ENCODE peak calls at places on chromosomes 12 and 14, in nine cellular contexts. D is left ventricle myocardium inferior; J is right lobe of liver; T is CD8-positive, alpha-beta memory T cell; H is aorta; P is lung; B is SJSA1; I is upper lobe of right lung; Z is A549. O is an unnamed sample.

GRCh38 chr12:68613209-68613904 is 2.7 kb downstream of the RAP1B start:
- DNase-seq in D (no peak), J (no peak), T (peak; percentile 66), H (no peak), P (no peak), B (no peak), I (no peak), Z (no peak), O (no peak)

GRCh38 chr12:55829967-55830600 is 697 bp upstream of the DNAJC14 start:
- DNase-seq in D (peak; percentile 57), J (peak; percentile 80), T (peak; percentile 63), H (peak; percentile 69), P (peak; percentile 63), B (peak; percentile 70), I (peak; percentile 84), Z (peak; percentile 23), O (peak; percentile 56)

GRCh38 chr12:100234166-100234565 is 32.7 kb downstream of the DEPDC4 start:
- DNase-seq in D (no peak), J (no peak), T (no peak), H (no peak), P (no peak), B (no peak), I (no peak), Z (no peak), O (no peak)

GRCh38 chr12:109611223-109611622 is 37.6 kb downstream of the MVK start:
- DNase-seq in D (no peak), J (no peak), T (no peak), H (no peak), P (no peak), B (no peak), I (no peak), Z (no peak), O (no peak)

GRCh38 chr14:28773917-28774691 is 7.5 kb downstream of the FOXG1 start:
- DNase-seq in D (no peak), J (no peak), T (no peak), H (no peak), P (no peak), B (no peak), I (no peak), Z (peak; percentile 43), O (no peak)

GRCh38 chr14:29240046-29240445 is 473.5 kb downstream of the FOXG1 start:
- DNase-seq in D (no peak), J (no peak), T (no peak), H (no peak), P (no peak), B (peak; percentile 45), I (no peak), Z (peak; percentile 11), O (no peak)

GRCh38 chr14:103372552-103373304 is 12.5 kb upstream of the MARK3 start:
- DNase-seq in D (no peak), J (no peak), T (no peak), H (peak; percentile 72), P (no peak), B (peak; percentile 63), I (no peak), Z (peak; percentile 78), O (no peak)

GRCh38 chr14:94022532-94023411 is 3.4 kb upstream of the OTUB2 start:
- DNase-seq in D (peak; percentile 1), J (no peak), T (no peak), H (no peak), P (no peak), B (no peak), I (no peak), Z (no peak), O (peak; percentile 24)

GRCh38 chr12:95613021-95613420 is 61.7 kb upstream of the USP44 start:
- DNase-seq in D (no peak), J (no peak), T (no peak), H (no peak), P (no peak), B (no peak), I (no peak), Z (no peak), O (no peak)

GRCh38 chr12:131105351-131105735 is 151.6 kb downstream of the ADGRD1 start:
- DNase-seq in D (no peak), J (peak; percentile 28), T (no peak), H (no peak), P (no peak), B (no peak), I (peak; percentile 56), Z (no peak), O (no peak)

GRCh38 chr12:112107728-112108447 is 695 bp downstream of the NAA25 start:
- DNase-seq in D (no peak), J (no peak), T (no peak), H (no peak), P (peak; percentile 33), B (peak; percentile 46), I (peak; percentile 65), Z (peak; percentile 36), O (peak; percentile 34)

GRCh38 chr12:72094490-72094889 is 155.8 kb downstream of the TPH2 start:
- DNase-seq in D (no peak), J (no peak), T (no peak), H (no peak), P (no peak), B (no peak), I (no peak), Z (no peak), O (no peak)

GRCh38 chr12:16330554-16330953 is 16.9 kb upstream of the MGST1 start:
- DNase-seq in D (no peak), J (no peak), T (no peak), H (no peak), P (no peak), B (no peak), I (no peak), Z (no peak), O (no peak)

GRCh38 chr14:80135305-80136088 is 75.8 kb downstream of the DIO2 start:
- DNase-seq in D (no peak), J (no peak), T (no peak), H (no peak), P (no peak), B (no peak), I (no peak), Z (no peak), O (no peak)

GRCh38 chr14:35961697-35962274 is 135.6 kb downstream of the BRMS1L start:
- DNase-seq in D (no peak), J (no peak), T (no peak), H (no peak), P (no peak), B (no peak), I (no peak), Z (no peak), O (no peak)

GRCh38 chr14:35964736-35965135 is 138.6 kb downstream of the BRMS1L start:
- DNase-seq in D (no peak), J (no peak), T (no peak), H (no peak), P (no peak), B (no peak), I (no peak), Z (no peak), O (no peak)

GRCh38 chr14:35956376-35957000 is 130.3 kb downstream of the BRMS1L start:
- DNase-seq in D (no peak), J (no peak), T (no peak), H (no peak), P (no peak), B (peak; percentile 15), I (no peak), Z (no peak), O (no peak)

GRCh38 chr14:35963209-35963608 is 137.1 kb downstream of the BRMS1L start:
- DNase-seq in D (no peak), J (no peak), T (no peak), H (no peak), P (no peak), B (no peak), I (no peak), Z (peak; percentile 27), O (no peak)

GRCh38 chr14:35959835-35960234 is 133.7 kb downstream of the BRMS1L start:
- DNase-seq in D (no peak), J (no peak), T (no peak), H (no peak), P (no peak), B (peak; percentile 27), I (no peak), Z (peak; percentile 35), O (no peak)
- H3K4me1 ChIP-seq in D (no peaks in the 10 kb centered on the region), J (no peaks in the 10 kb centered on the region), T (no peaks in the 10 kb centered on the region), H (no peaks in the 10 kb centered on the region), P (no peaks in the 10 kb centered on the region), B (peaks cover 13% of the 10 kb centered on the region), I (no peaks in the 10 kb centered on the region), Z (peaks cover 12% of the 10 kb centered on the region), O (no peaks in the 10 kb centered on the region)

GRCh38 chr14:90398841-90399540 is 2.2 kb downstream of the CALM1 start:
- DNase-seq in D (no peak), J (no peak), T (no peak), H (no peak), P (no peak), B (no peak), I (no peak), Z (no peak), O (no peak)
- H3K4me1 ChIP-seq in D (peaks cover 71% of the 10 kb centered on the region), J (no peaks in the 10 kb centered on the region), T (peaks cover 55% of the 10 kb centered on the region), H (no peaks in the 10 kb centered on the region), P (peaks cover 21% of the 10 kb centered on the region), B (peaks cover 25% of the 10 kb centered on the region), I (peaks cover 42% of the 10 kb centered on the region), Z (peaks cover 24% of the 10 kb centered on the region), O (peaks cover 47% of the 10 kb centered on the region)

GRCh38 chr14:95520346-95520745 is 3.9 kb upstream of the SYNE3 start:
- DNase-seq in D (no peak), J (no peak), T (no peak), H (peak; percentile 71), P (no peak), B (no peak), I (no peak), Z (no peak), O (no peak)

GRCh38 chr14:95519699-95520098 is 3.2 kb upstream of the SYNE3 start:
- DNase-seq in D (peak; percentile 78), J (no peak), T (peak; percentile 83), H (peak; percentile 90), P (peak; percentile 73), B (peak; percentile 64), I (no peak), Z (no peak), O (peak; percentile 85)

GRCh38 chr14:95515523-95516517 is 630 bp downstream of the SYNE3 start:
- DNase-seq in D (peak; percentile 76), J (peak; percentile 82), T (peak; percentile 86), H (peak; percentile 90), P (no peak), B (peak; percentile 61), I (peak; percentile 87), Z (peak; percentile 37), O (peak; percentile 75)

GRCh38 chr14:95516554-95517209 is at the start of gene SYNE3:
- DNase-seq in D (peak; percentile 78), J (peak; percentile 78), T (peak; percentile 62), H (peak; percentile 72), P (no peak), B (no peak), I (peak; percentile 85), Z (no peak), O (peak; percentile 82)

GRCh38 chr14:95518045-95518751 is 1.7 kb upstream of the SYNE3 start:
- DNase-seq in D (no peak), J (no peak), T (no peak), H (peak; percentile 44), P (no peak), B (no peak), I (no peak), Z (no peak), O (no peak)
- H3K4me1 ChIP-seq in D (peaks cover 88% of the 10 kb centered on the region), J (no peaks in the 10 kb centered on the region), T (peaks cover 87% of the 10 kb centered on the region), H (peaks cover 2% of the 10 kb centered on the region), P (peaks cover 6% of the 10 kb centered on the region), B (peaks cover 65% of the 10 kb centered on the region), I (peaks cover 74% of the 10 kb centered on the region), Z (peaks cover 11% of the 10 kb centered on the region), O (peaks cover 37% of the 10 kb centered on the region)

DNA sequence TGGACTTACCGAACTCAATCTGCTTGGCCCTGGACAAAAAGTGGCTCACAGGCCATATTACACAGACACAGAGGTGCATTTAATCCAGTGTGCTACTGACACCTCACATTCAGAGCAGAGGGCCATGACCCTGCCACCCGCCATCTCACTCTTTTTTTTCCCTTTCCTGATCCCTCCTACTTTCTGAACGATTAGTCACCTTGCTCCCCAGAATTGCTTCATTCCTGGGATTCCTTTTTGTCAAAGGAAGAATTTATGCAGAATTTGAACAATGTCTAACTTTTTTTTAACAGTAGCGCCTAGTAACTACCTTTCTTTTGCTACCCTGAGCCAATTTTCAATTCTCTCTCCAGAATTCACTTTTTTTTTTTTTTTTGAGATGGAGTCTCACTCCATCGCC is 4.6 kb downstream of the PKP2 start:
- DNase-seq in D (no peak), J (no peak), T (no peak), H (no peak), P (no peak), B (peak; percentile 87), I (no peak), Z (peak; percentile 20), O (no peak)
- H3K4me1 ChIP-seq in D (peaks cover 38% of the 10 kb centered on the region), J (no peaks in the 10 kb centered on the region), T (no peaks in the 10 kb centered on the region), H (no peaks in the 10 kb centered on the region), P (peaks cover 11% of the 10 kb centered on the region), B (peaks cover 54% of the 10 kb centered on the region), I (peaks cover 14% of the 10 kb centered on the region), Z (peaks cover 36% of the 10 kb centered on the region), O (no peaks in the 10 kb centered on the region)